ENCODE peak calls at places on chromosome 21, in nine cellular contexts. W, G, X, K, H, M, E, L and B are unnamed samples.

GRCh38 chr21:22536511-22536910 is 1538.3 kb downstream of the NCAM2 start:
- DNase-seq in W (no peak), G (no peak), X (no peak), K (no peak), H (no peak), M (no peak), E (no peak), L (no peak), B (peak)

GRCh38 chr21:21731626-21732025 is 733.4 kb downstream of the NCAM2 start:
- DNase-seq in W (no peak), G (no peak), X (no peak), K (no peak), H (no peak), M (no peak), E (no peak), L (no peak), B (no peak)

GRCh38 chr21:31514598-31514997 is 144.9 kb upstream of the SOD1 start:
- DNase-seq in W (peak), G (no peak), X (peak), K (no peak), H (peak), M (no peak), E (no peak), L (no peak), B (no peak)

GRCh38 chr21:19607983-19608668 is 1204.5 kb upstream of the TMPRSS15 start:
- DNase-seq in W (no peak), G (no peak), X (no peak), K (no peak), H (no peak), M (no peak), E (no peak), L (no peak), B (no peak)

GRCh38 chr21:35045539-35046222 is 3.4 kb downstream of the RUNX1 start:
- DNase-seq in W (no peak), G (no peak), X (no peak), K (no peak), H (no peak), M (no peak), E (no peak), L (peak), B (no peak)

GRCh38 chr21:32519945-32520884 is 65.1 kb downstream of the TCP10L start:
- DNase-seq in W (no peak), G (no peak), X (no peak), K (no peak), H (no peak), M (no peak), E (no peak), L (no peak), B (no peak)

GRCh38 chr21:34969431-34970036 is 79.6 kb downstream of the RUNX1 start:
- DNase-seq in W (no peak), G (no peak), X (no peak), K (no peak), H (no peak), M (no peak), E (no peak), L (no peak), B (no peak)

GRCh38 chr21:36048357-36048756 is 12.0 kb downstream of the SETD4 start:
- DNase-seq in W (no peak), G (no peak), X (no peak), K (no peak), H (no peak), M (no peak), E (no peak), L (no peak), B (no peak)

GRCh38 chr21:27108228-27108627 is 141.3 kb upstream of the ADAMTS5 start:
- DNase-seq in W (no peak), G (no peak), X (no peak), K (no peak), H (peak), M (no peak), E (no peak), L (no peak), B (peak)

GRCh38 chr21:36070999-36071398 is 1.2 kb downstream of the CBR1 start:
- DNase-seq in W (no peak), G (no peak), X (no peak), K (no peak), H (no peak), M (no peak), E (no peak), L (no peak), B (no peak)

GRCh38 chr21:31520506-31521163 is 138.9 kb upstream of the SOD1 start:
- DNase-seq in W (no peak), G (peak), X (no peak), K (no peak), H (no peak), M (no peak), E (no peak), L (no peak), B (no peak)

GRCh38 chr21:41166947-41167346 is 1.0 kb upstream of the BACE2 start:
- DNase-seq in W (no peak), G (peak), X (no peak), K (peak), H (no peak), M (peak), E (no peak), L (no peak), B (no peak)

GRCh38 chr21:17476006-17476405 is 36.8 kb upstream of the CXADR start:
- DNase-seq in W (no peak), G (no peak), X (no peak), K (no peak), H (no peak), M (no peak), E (no peak), L (no peak), B (no peak)

GRCh38 chr21:27681038-27681437 is 714.1 kb upstream of the ADAMTS5 start:
- DNase-seq in W (no peak), G (no peak), X (no peak), K (no peak), H (peak), M (no peak), E (no peak), L (no peak), B (no peak)

GRCh38 chr21:35191128-35191527 is 142.0 kb upstream of the RUNX1 start:
- DNase-seq in W (no peak), G (no peak), X (no peak), K (no peak), H (no peak), M (no peak), E (no peak), L (no peak), B (no peak)

GRCh38 chr21:29423051-29423450 is 124.3 kb downstream of the BACH1 start:
- DNase-seq in W (no peak), G (no peak), X (no peak), K (no peak), H (peak), M (no peak), E (no peak), L (no peak), B (peak)

GRCh38 chr21:35606136-35606535 is 454.2 kb downstream of the SETD4 start:
- DNase-seq in W (no peak), G (no peak), X (no peak), K (no peak), H (peak), M (no peak), E (no peak), L (no peak), B (no peak)

GRCh38 chr21:39659070-39659815 is 46.5 kb downstream of the B3GALT5 start:
- DNase-seq in W (no peak), G (no peak), X (no peak), K (no peak), H (no peak), M (no peak), E (no peak), L (no peak), B (no peak)
- H3K27ac ChIP-seq in W (no peak), G (no peak), X (no peak), K (no peak), H (no peak), M (peak), E (no peak), L (no peak), B (no peak)

GRCh38 chr21:44374601-44375280 is 21.3 kb downstream of the TRPM2 start:
- DNase-seq in W (no peak), G (peak), X (no peak), K (no peak), H (no peak), M (no peak), E (no peak), L (no peak), B (no peak)
- H3K27ac ChIP-seq in W (no peak), G (no peak), X (no peak), K (peak), H (no peak), M (no peak), E (no peak), L (no peak), B (no peak)

DNA sequence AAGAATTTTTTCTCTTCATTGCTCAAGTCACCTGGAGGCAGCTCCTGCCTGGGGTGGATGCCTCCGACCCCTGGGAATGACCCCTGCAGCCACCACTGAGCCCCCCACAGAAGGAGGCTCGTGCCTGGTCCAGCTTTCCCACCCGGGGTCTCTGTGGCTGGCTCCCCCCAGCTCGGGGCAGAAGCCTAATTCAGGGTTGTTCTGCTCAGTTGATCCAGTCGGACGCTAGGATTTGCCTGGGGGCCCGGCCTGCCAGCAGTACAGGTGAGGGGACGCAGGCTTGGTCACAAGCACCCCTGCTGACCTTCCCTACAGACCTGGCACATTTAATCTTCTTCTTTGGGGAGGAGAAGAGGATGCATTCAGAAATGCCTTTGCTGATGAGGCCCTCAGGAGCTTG is 53.6 kb upstream of the POFUT2 start:
- DNase-seq in W (no peak), G (no peak), X (no peak), K (no peak), H (no peak), M (no peak), E (no peak), L (no peak), B (no peak)
- H3K27ac ChIP-seq in W (no peak), G (no peak), X (no peak), K (no peak), H (no peak), M (no peak), E (peak), L (no peak), B (no peak)

DNA sequence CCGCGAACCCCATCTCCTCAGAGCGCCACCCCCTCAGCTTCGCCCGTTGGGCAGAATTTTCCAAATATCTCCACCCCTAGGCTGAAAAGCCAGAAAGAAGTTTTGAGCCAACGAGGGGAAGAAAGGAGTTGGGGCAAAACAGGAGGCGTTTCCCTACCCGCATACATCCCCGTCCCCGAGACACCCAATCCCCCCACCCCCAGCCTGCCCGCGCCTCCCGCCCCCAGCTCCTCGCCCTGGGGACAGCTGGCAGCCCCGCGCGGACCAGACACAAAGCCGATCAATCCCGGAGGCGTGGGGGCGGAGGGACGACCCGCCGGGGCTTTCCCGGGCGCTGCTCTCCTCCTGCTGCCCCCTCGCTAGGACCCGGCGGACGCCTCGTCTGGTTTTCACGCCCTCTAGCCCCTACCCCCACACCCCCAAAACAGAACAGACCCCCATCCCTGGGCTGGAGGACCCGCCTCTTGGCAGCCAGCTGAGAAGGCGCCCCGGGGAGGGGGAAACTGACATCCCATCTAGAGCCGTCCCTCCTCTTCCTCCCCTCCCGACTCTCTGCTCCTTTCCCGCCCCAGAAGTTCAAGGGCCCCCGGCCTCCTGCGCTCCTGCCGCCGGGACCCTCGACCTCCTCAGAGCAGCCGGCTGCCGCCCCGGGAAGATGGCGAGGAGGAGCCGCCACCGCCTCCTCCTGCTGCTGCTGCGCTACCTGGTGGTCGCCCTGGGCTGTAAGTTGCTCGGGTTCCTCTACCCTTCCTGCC is at the start of gene JAM2:
- DNase-seq in W (peak), G (peak), X (peak), K (peak), H (no peak), M (peak), E (no peak), L (peak), B (no peak)
- H3K27ac ChIP-seq in W (peak), G (no peak), X (no peak), K (peak), H (no peak), M (peak), E (no peak), L (no peak), B (no peak)

DNA sequence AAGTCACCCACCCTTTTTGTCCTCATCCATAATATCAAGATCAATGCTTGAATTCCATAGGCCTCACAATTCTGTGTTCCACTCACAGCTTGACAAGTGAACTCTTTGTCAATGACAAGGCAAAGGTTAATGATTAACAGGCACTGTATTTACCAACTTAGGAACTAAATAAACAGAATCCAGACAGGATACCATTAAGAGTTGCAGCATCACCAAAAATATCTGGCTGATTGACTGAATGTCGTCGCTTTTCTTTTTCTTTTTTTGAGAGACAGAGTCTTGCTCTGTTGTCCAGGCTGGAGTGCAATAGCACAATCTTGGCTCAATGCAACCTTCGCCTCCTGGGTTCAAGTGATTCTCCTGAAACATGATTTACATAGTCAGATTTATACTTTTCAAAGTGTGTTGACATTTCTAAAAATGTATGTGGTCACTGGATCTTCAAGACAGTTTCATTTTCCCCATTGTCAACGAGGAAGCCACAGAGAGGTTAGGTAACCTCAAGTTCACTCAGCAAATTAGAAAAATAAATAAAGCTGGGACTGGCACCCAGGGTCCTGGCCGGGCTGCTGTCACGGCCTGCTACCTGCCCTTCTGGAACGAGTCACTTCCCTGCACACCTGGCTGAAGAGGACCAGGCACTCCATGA is 81.0 kb downstream of the PDE9A start:
- DNase-seq in W (no peak), G (no peak), X (no peak), K (no peak), H (no peak), M (no peak), E (no peak), L (no peak), B (no peak)
- H3K27ac ChIP-seq in W (no peak), G (no peak), X (no peak), K (peak), H (no peak), M (no peak), E (no peak), L (no peak), B (no peak)

DNA sequence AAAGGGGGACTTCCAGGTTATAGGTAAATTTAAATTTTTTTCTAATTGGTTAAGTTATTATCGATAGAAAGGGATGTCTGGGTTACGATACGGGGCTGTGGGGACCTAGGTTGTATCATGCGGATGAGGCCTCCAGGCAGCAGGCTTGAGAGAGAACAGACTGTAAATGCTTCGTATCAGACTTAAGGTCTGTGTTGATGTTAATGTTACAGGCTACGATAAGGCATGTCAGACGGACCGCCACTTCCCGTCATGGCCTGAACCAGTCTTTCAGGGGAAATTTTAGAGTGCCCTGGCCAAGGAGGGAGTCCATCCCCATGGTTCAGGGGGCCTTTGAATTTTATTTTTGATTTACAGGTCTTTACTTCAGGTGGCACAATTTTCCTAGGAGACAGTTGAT is 16.7 kb downstream of the ABCG1 start:
- DNase-seq in W (no peak), G (no peak), X (no peak), K (no peak), H (no peak), M (no peak), E (no peak), L (no peak), B (no peak)
- H3K27ac ChIP-seq in W (peak), G (no peak), X (no peak), K (peak), H (no peak), M (peak), E (no peak), L (peak), B (no peak)

GRCh38 chr21:46621457-46622182 is 13.9 kb upstream of the PRMT2 start:
- DNase-seq in W (peak), G (no peak), X (no peak), K (no peak), H (no peak), M (no peak), E (no peak), L (peak), B (no peak)

GRCh38 chr21:46620846-46621245 is 14.6 kb upstream of the PRMT2 start:
- DNase-seq in W (no peak), G (peak), X (no peak), K (no peak), H (no peak), M (no peak), E (no peak), L (no peak), B (no peak)

GRCh38 chr21:46619846-46620245 is 15.0 kb upstream of the S100B start:
- DNase-seq in W (no peak), G (no peak), X (no peak), K (no peak), H (no peak), M (no peak), E (no peak), L (no peak), B (no peak)

GRCh38 chr21:46624050-46624449 is 11.4 kb upstream of the PRMT2 start:
- DNase-seq in W (peak), G (no peak), X (no peak), K (no peak), H (no peak), M (no peak), E (no peak), L (no peak), B (no peak)

DNA sequence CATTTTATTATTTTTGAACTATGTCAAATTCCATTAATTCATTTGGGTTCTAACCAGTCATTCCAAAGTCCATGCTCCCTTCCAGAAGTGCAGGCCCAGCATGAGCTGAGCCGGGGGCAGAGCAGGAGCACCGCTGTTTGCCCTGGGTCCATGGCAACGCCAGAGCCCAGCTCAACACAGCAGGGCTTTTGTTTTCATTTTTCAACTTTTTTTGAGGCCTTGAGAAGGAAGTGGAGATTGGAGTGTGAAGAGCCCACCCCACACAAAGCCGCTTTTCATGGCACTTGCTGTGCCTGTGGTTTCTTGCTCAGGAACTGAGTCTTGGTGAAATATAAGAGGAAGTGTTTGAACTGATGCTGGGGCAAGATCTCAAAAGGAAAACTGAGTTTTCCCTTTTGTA is 13.2 kb upstream of the PRMT2 start:
- DNase-seq in W (peak), G (peak), X (peak), K (no peak), H (no peak), M (peak), E (no peak), L (peak), B (no peak)
- H3K27ac ChIP-seq in W (peak), G (peak), X (peak), K (peak), H (no peak), M (peak), E (no peak), L (peak), B (no peak)